ENCODE peak calls at places on chromosomes 5 and 9, in eight cellular contexts. One of them, this sample, is unnamed.

GRCh38 chr5:137320056-137321045 is 178.8 kb downstream of the SPOCK1 start:
- DNase-seq in mesendoderm: peak; percentile 80
- DNase-seq in body of pancreas: peak; percentile 58
- DNase-seq in cardiac muscle cell: peak; percentile 77
- DNase-seq in tibial nerve: peak; percentile 56
- DNase-seq in uterus: peak; percentile 19
- DNase-seq in right cardiac atrium: no peak
- DNase-seq in astrocyte: peak; percentile 68
- DNase-seq in this sample: peak; percentile 4

GRCh38 chr5:31987985-31988710 is 186.0 kb downstream of the GOLPH3 start:
- DNase-seq in mesendoderm: peak; percentile 24
- DNase-seq in body of pancreas: no peak
- DNase-seq in cardiac muscle cell: peak; percentile 93
- DNase-seq in tibial nerve: no peak
- DNase-seq in uterus: no peak
- DNase-seq in right cardiac atrium: no peak
- DNase-seq in astrocyte: peak; percentile 97
- DNase-seq in this sample: no peak

GRCh38 chr9:128899566-128900322 is 17.8 kb downstream of the LRRC8A start:
- DNase-seq in mesendoderm: no peak
- DNase-seq in body of pancreas: no peak
- DNase-seq in cardiac muscle cell: no peak
- DNase-seq in tibial nerve: no peak
- DNase-seq in uterus: no peak
- DNase-seq in right cardiac atrium: no peak
- DNase-seq in astrocyte: no peak
- DNase-seq in this sample: peak; percentile 22

GRCh38 chr5:60698316-60698715 is 1.6 kb downstream of the DEPDC1B start:
- DNase-seq in mesendoderm: no peak
- DNase-seq in body of pancreas: no peak
- DNase-seq in cardiac muscle cell: no peak
- DNase-seq in tibial nerve: no peak
- DNase-seq in uterus: no peak
- DNase-seq in right cardiac atrium: no peak
- DNase-seq in astrocyte: no peak
- DNase-seq in this sample: no peak

GRCh38 chr9:5767968-5768932 is 64.7 kb downstream of the ERMP1 start:
- DNase-seq in mesendoderm: peak; percentile 8
- DNase-seq in body of pancreas: no peak
- DNase-seq in cardiac muscle cell: no peak
- DNase-seq in tibial nerve: no peak
- DNase-seq in uterus: no peak
- DNase-seq in right cardiac atrium: no peak
- DNase-seq in astrocyte: no peak
- DNase-seq in this sample: no peak

GRCh38 chr5:123209163-123210013 is 120.3 kb downstream of the PRDM6 start:
- DNase-seq in mesendoderm: no peak
- DNase-seq in body of pancreas: no peak
- DNase-seq in cardiac muscle cell: peak; percentile 89
- DNase-seq in tibial nerve: no peak
- DNase-seq in uterus: no peak
- DNase-seq in right cardiac atrium: peak; percentile 46
- DNase-seq in astrocyte: peak; percentile 91
- DNase-seq in this sample: no peak

GRCh38 chr5:132877938-132878337 is 4.5 kb downstream of the LEAP2 start:
- DNase-seq in mesendoderm: no peak
- DNase-seq in body of pancreas: peak; percentile 19
- DNase-seq in cardiac muscle cell: peak; percentile 37
- DNase-seq in tibial nerve: no peak
- DNase-seq in uterus: no peak
- DNase-seq in right cardiac atrium: peak; percentile 45
- DNase-seq in astrocyte: peak; percentile 65
- DNase-seq in this sample: no peak

GRCh38 chr9:71754151-71754550 is 14.2 kb downstream of the CEMIP2 start:
- DNase-seq in mesendoderm: no peak
- DNase-seq in body of pancreas: no peak
- DNase-seq in cardiac muscle cell: no peak
- DNase-seq in tibial nerve: no peak
- DNase-seq in uterus: no peak
- DNase-seq in right cardiac atrium: no peak
- DNase-seq in astrocyte: no peak
- DNase-seq in this sample: no peak

GRCh38 chr5:77563475-77563874 is 71.4 kb upstream of the WDR41 start:
- DNase-seq in mesendoderm: no peak
- DNase-seq in body of pancreas: no peak
- DNase-seq in cardiac muscle cell: peak; percentile 4
- DNase-seq in tibial nerve: no peak
- DNase-seq in uterus: no peak
- DNase-seq in right cardiac atrium: peak; percentile 53
- DNase-seq in astrocyte: no peak
- DNase-seq in this sample: no peak

DNA sequence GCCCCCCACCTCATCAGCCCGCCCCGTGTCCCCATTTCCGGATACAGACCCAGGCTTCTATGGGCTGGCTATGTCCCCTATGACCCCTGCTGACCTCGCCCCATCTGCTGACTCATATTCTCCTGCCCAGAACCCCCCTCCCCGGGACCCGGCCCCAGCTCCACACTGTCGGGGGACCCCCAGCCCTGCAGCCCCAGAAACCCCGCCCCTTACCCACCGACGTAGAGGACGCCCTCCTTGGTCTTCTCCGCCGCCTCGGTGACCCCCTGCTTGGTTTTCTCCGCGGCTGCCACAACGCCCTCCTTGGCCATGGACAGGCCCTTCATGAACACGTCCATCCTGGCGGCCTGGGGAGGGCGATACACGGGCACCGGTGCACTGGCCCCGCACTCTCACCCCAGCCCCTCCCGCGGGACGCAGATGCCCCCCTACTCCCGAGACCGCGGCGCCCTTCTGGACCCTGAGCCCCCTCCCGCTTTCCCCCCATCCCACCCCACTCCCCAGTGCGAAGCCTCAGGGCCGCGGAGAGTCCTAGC is 949 bp downstream of the SNCB start:
- DNase-seq in mesendoderm: no peak
- DNase-seq in body of pancreas: no peak
- DNase-seq in cardiac muscle cell: no peak
- DNase-seq in tibial nerve: no peak
- DNase-seq in uterus: no peak
- DNase-seq in right cardiac atrium: peak; percentile 38
- DNase-seq in astrocyte: no peak
- DNase-seq in this sample: no peak
- H3K27ac ChIP-seq in mesendoderm: no peak overlapping the region
- H3K27ac ChIP-seq in body of pancreas: no peak overlapping the region
- H3K27ac ChIP-seq in cardiac muscle cell: no peak overlapping the region
- H3K27ac ChIP-seq in tibial nerve: no peak overlapping the region
- H3K27ac ChIP-seq in uterus: no peak overlapping the region
- H3K27ac ChIP-seq in right cardiac atrium: no peak overlapping the region
- H3K27ac ChIP-seq in astrocyte: no peak overlapping the region
- H3K27ac ChIP-seq in this sample: no peak overlapping the region

DNA sequence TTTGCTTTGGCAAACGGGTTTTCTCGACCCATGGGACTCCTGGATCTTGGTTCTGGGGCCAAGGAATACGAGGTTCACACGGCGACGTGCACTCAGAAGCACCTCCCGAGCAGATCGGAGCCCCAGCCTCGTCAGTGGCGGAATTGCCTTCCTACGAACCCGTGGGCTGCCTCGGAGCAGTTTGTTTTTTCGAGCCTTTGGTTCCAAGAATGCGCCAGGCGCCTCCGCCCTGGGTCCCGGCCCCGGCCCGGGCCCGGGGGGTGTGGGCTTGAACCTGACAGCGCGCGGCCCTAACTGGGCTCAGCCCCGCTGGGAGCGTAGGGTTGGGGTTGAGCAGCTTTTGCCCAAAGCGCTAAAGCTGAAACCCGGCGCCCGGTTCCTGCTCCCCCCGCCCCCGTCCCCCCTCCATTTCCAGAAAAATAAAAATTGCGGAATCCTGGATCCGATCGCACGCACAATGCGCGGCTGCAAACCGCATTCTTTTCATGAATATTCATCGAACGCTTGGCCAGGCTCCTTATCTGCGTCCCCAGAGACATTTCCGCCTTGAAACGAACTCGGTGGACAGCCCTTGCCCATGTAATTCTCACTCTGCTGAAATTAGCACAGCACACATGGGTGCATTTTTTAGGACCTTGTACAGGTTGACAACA is 1.0 kb downstream of the BASP1 start:
- DNase-seq in mesendoderm: peak; percentile 55
- DNase-seq in body of pancreas: peak; percentile 17
- DNase-seq in cardiac muscle cell: peak; percentile 86
- DNase-seq in tibial nerve: no peak
- DNase-seq in uterus: peak; percentile 21
- DNase-seq in right cardiac atrium: peak; percentile 77
- DNase-seq in astrocyte: peak; percentile 66
- DNase-seq in this sample: no peak
- H3K4me3 ChIP-seq in mesendoderm: peak overlapping the region; percentile 71
- H3K4me3 ChIP-seq in body of pancreas: peak overlapping the region; percentile 22
- H3K4me3 ChIP-seq in cardiac muscle cell: peak overlapping the region; percentile 80
- H3K4me3 ChIP-seq in tibial nerve: peak overlapping the region; percentile 56
- H3K4me3 ChIP-seq in uterus: peak overlapping the region; percentile 64
- H3K4me3 ChIP-seq in right cardiac atrium: peak overlapping the region; percentile 70
- H3K4me3 ChIP-seq in astrocyte: peak overlapping the region; percentile 97
- H3K4me3 ChIP-seq in this sample: no peak overlapping the region

DNA sequence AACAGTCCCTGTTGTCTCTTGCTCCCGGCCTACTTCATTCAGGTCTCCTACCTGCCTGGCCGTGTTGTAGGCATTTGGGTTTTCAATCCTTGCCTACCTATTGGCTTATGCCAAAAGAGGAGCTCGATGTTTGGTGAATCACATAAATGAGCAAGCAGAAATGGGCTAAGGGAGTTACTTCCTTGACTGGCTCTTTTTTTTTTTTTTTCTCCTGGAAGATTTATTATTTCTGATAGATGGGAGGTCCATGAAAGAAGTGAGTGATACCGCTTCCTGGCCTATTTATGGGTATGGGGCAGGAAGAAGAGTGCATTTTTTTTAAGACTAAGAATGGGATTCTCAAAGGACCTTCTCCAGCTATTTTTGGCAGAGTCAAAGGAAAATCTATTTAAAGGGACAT is 294.0 kb downstream of the ARHGAP26 start:
- DNase-seq in mesendoderm: no peak
- DNase-seq in body of pancreas: no peak
- DNase-seq in cardiac muscle cell: peak; percentile 60
- DNase-seq in tibial nerve: no peak
- DNase-seq in uterus: no peak
- DNase-seq in right cardiac atrium: no peak
- DNase-seq in astrocyte: peak; percentile 48
- DNase-seq in this sample: no peak
- H3K27ac ChIP-seq in mesendoderm: no peak overlapping the region
- H3K27ac ChIP-seq in body of pancreas: no peak overlapping the region
- H3K27ac ChIP-seq in cardiac muscle cell: peak overlapping the region; percentile 78
- H3K27ac ChIP-seq in tibial nerve: peak overlapping the region; percentile 1
- H3K27ac ChIP-seq in uterus: peak overlapping the region; percentile 68
- H3K27ac ChIP-seq in right cardiac atrium: peak overlapping the region; percentile 97
- H3K27ac ChIP-seq in astrocyte: no peak overlapping the region
- H3K27ac ChIP-seq in this sample: no peak overlapping the region

DNA sequence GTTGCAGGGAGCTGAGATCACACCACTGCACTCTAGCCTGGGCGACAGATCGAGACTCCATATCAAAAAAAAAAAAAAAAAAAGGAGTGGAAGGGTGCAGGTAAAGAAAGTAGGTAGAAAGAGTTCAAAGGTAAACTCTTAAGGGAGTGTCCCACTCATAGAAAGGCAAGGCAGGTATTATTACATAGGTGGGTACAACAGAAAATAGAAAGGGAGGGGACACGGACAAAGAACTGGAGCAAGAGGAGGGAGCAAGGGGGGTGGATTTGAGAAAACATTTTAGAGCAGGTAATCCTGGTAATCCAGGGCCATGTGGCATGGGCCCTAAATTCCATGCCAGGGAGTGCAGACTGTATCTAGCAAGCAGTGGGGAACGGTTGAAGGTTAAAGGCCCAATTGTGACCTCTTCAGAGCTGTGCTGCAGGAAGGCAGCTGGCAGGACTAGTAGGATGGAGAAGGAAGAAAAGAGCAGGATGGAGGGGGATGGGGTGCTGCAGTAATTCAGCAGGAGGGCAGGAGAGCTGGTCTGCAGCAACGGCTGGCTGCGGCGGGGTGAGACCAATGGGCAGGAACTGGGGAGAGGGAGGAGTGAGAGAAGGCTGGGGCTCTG is 75.2 kb downstream of the PDE6A start:
- DNase-seq in mesendoderm: no peak
- DNase-seq in body of pancreas: no peak
- DNase-seq in cardiac muscle cell: no peak
- DNase-seq in tibial nerve: no peak
- DNase-seq in uterus: no peak
- DNase-seq in right cardiac atrium: no peak
- DNase-seq in astrocyte: no peak
- DNase-seq in this sample: no peak
- H3K4me3 ChIP-seq in mesendoderm: no peak overlapping the region
- H3K4me3 ChIP-seq in body of pancreas: no peak overlapping the region
- H3K4me3 ChIP-seq in cardiac muscle cell: no peak overlapping the region
- H3K4me3 ChIP-seq in tibial nerve: no peak overlapping the region
- H3K4me3 ChIP-seq in uterus: no peak overlapping the region
- H3K4me3 ChIP-seq in right cardiac atrium: no peak overlapping the region
- H3K4me3 ChIP-seq in astrocyte: no peak overlapping the region
- H3K4me3 ChIP-seq in this sample: no peak overlapping the region

GRCh38 chr9:101635020-101635419 is 40.3 kb upstream of the PPP3R2 start:
- DNase-seq in mesendoderm: no peak
- DNase-seq in body of pancreas: no peak
- DNase-seq in cardiac muscle cell: no peak
- DNase-seq in tibial nerve: no peak
- DNase-seq in uterus: no peak
- DNase-seq in right cardiac atrium: no peak
- DNase-seq in astrocyte: no peak
- DNase-seq in this sample: no peak
- H3K27ac ChIP-seq in mesendoderm: no peak overlapping the region
- H3K27ac ChIP-seq in body of pancreas: no peak overlapping the region
- H3K27ac ChIP-seq in cardiac muscle cell: no peak overlapping the region
- H3K27ac ChIP-seq in tibial nerve: no peak overlapping the region
- H3K27ac ChIP-seq in uterus: no peak overlapping the region
- H3K27ac ChIP-seq in right cardiac atrium: no peak overlapping the region
- H3K27ac ChIP-seq in astrocyte: no peak overlapping the region
- H3K27ac ChIP-seq in this sample: no peak overlapping the region